ENCODE peak calls at places on chromosomes 11 and 22, in six cellular contexts. J is activated CD4-positive, alpha-beta T cell treated with anti-CD3 and anti-CD28 coated beads for 4 hours; W is T-cell; X is HFF-Myc; O is NCI-H2081; C is HEK293T. A is an unnamed sample.

GRCh38 chr11:123560001-123560400 is 94.4 kb downstream of the SCN3B start:
- DNase-seq in J (no peak), W (peak), X (no peak), O (peak), C (no peak), A (peak)

GRCh38 chr22:45516163-45516562 is 13.5 kb downstream of the FBLN1 start:
- DNase-seq in J (no peak), W (no peak), X (no peak), O (no peak), C (no peak), A (no peak)

GRCh38 chr22:46390652-46391301 is 55.3 kb downstream of the TRMU start:
- DNase-seq in J (no peak), W (no peak), X (no peak), O (peak), C (peak), A (no peak)

GRCh38 chr22:50599816-50600454 is 658 bp upstream of the MAPK8IP2 start:
- DNase-seq in J (peak), W (peak), X (no peak), O (no peak), C (peak), A (peak)

GRCh38 chr22:43996170-43996980 is 27.7 kb upstream of the PARVB start:
- DNase-seq in J (peak), W (peak), X (no peak), O (no peak), C (no peak), A (peak)

GRCh38 chr11:119332111-119332765 is 2.1 kb upstream of the RNF26 start:
- DNase-seq in J (no peak), W (no peak), X (no peak), O (no peak), C (no peak), A (no peak)

GRCh38 chr11:72764503-72764902 is 12.3 kb upstream of the ARAP1 start:
- DNase-seq in J (no peak), W (no peak), X (no peak), O (peak), C (no peak), A (no peak)

GRCh38 chr11:123235687-123236261 is 40.7 kb upstream of the CLMP start:
- DNase-seq in J (no peak), W (no peak), X (no peak), O (no peak), C (no peak), A (no peak)

GRCh38 chr11:59400461-59401261 is 25.6 kb downstream of the OR5A2 start:
- DNase-seq in J (no peak), W (no peak), X (no peak), O (no peak), C (no peak), A (no peak)

GRCh38 chr11:65213322-65214211 is 31.8 kb downstream of the CAPN1 start:
- DNase-seq in J (no peak), W (no peak), X (no peak), O (no peak), C (no peak), A (peak)

GRCh38 chr22:50326959-50327710 is at the start of gene DENND6B:
- DNase-seq in J (peak), W (peak), X (no peak), O (peak), C (peak), A (peak)

GRCh38 chr22:41523464-41524221 is 20.6 kb downstream of the POLR3H start:
- DNase-seq in J (no peak), W (no peak), X (no peak), O (no peak), C (no peak), A (no peak)

GRCh38 chr11:44979536-44980399 is 29.1 kb upstream of the TP53I11 start:
- DNase-seq in J (no peak), W (no peak), X (no peak), O (peak), C (no peak), A (no peak)

GRCh38 chr11:47766363-47767227 is 546 bp downstream of the FNBP4 start:
- DNase-seq in J (peak), W (peak), X (no peak), O (peak), C (no peak), A (peak)

GRCh38 chr11:108787105-108787504 is 122.2 kb downstream of the DDX10 start:
- DNase-seq in J (no peak), W (no peak), X (no peak), O (no peak), C (no peak), A (no peak)

GRCh38 chr11:130816941-130817607 is 99.2 kb downstream of the SNX19 start:
- DNase-seq in J (no peak), W (no peak), X (no peak), O (no peak), C (no peak), A (no peak)

GRCh38 chr11:111797145-111797581 is 31.0 kb upstream of the PPP2R1B start:
- DNase-seq in J (no peak), W (no peak), X (peak), O (no peak), C (no peak), A (no peak)

GRCh38 chr11:46117842-46118241 is 3.4 kb downstream of the PHF21A start:
- DNase-seq in J (no peak), W (no peak), X (no peak), O (no peak), C (no peak), A (no peak)

GRCh38 chr11:126150256-126150655 is 61.2 kb downstream of the RPUSD4 start:
- DNase-seq in J (no peak), W (no peak), X (no peak), O (no peak), C (no peak), A (no peak)

GRCh38 chr22:50544746-50545253 is 899 bp upstream of the KLHDC7B start:
- DNase-seq in J (no peak), W (no peak), X (no peak), O (no peak), C (no peak), A (no peak)

GRCh38 chr11:105144887-105145286 is 5.3 kb upstream of the CARD18 start:
- DNase-seq in J (no peak), W (no peak), X (no peak), O (no peak), C (no peak), A (no peak)

GRCh38 chr11:129530154-129530895 is 154.7 kb downstream of the BARX2 start:
- DNase-seq in J (no peak), W (no peak), X (no peak), O (no peak), C (no peak), A (no peak)

GRCh38 chr11:45857834-45858492 is 10.7 kb downstream of the CRY2 start:
- DNase-seq in J (no peak), W (no peak), X (peak), O (no peak), C (no peak), A (no peak)

GRCh38 chr22:49373801-49374226 is 453.9 kb downstream of the BRD1 start:
- DNase-seq in J (no peak), W (no peak), X (no peak), O (no peak), C (no peak), A (peak)

GRCh38 chr11:2579315-2580060 is 120.3 kb downstream of the KCNQ1OT1 start:
- DNase-seq in J (no peak), W (no peak), X (no peak), O (no peak), C (no peak), A (no peak)